ENCODE peak calls at places on chromosomes 6 and 20, in four cellular contexts. M, O, P and K are unnamed samples. For H3K9me1 and H3K4me1, the result is how much of the 10 kb centered on the place peaks cover.

GRCh38 chr6:34146021-34146782 is at the start of gene GRM4:
- DNase-seq in M (no peak), O (no peak), P (no peak), K (no peak)

GRCh38 chr20:63378115-63378429 is 16.9 kb upstream of the CHRNA4 start:
- DNase-seq in P (no peak), O (no peak), M (no peak), K (no peak)

GRCh38 chr20:43943725-43944124 is 29.1 kb downstream of the TOX2 start:
- DNase-seq in M (no peak), P (no peak), O (no peak), K (no peak)

GRCh38 chr20:53382263-53382844 is 211.3 kb downstream of the ZNF217 start:
- DNase-seq in P (no peak), O (no peak), M (no peak), K (no peak)

GRCh38 chr20:63580796-63581461 is 6.9 kb upstream of the HELZ2 start:
- DNase-seq in O (peak), P (peak), M (peak), K (peak)

GRCh38 chr6:46932526-46932925 is 10.8 kb upstream of the ADGRF5 start:
- DNase-seq in M (no peak), O (no peak), P (no peak), K (no peak)

GRCh38 chr6:47836046-47836445 is 54.2 kb downstream of the OPN5 start:
- DNase-seq in M (no peak), P (no peak), O (no peak), K (no peak)

GRCh38 chr6:41730531-41731436 is 4.6 kb downstream of the TFEB start:
- DNase-seq in P (peak), O (no peak), M (no peak), K (no peak)

GRCh38 chr6:3913077-3913957 is 64.1 kb downstream of the FAM50B start:
- DNase-seq in O (peak), P (peak), M (peak), K (peak)

GRCh38 chr6:133184798-133185380 is 56.3 kb upstream of the EYA4 start:
- DNase-seq in M (peak), O (peak), P (peak), K (no peak)

GRCh38 chr6:100099189-100100074 is 105.4 kb upstream of the MCHR2 start:
- DNase-seq in O (peak), M (peak), P (peak), K (no peak)

DNA sequence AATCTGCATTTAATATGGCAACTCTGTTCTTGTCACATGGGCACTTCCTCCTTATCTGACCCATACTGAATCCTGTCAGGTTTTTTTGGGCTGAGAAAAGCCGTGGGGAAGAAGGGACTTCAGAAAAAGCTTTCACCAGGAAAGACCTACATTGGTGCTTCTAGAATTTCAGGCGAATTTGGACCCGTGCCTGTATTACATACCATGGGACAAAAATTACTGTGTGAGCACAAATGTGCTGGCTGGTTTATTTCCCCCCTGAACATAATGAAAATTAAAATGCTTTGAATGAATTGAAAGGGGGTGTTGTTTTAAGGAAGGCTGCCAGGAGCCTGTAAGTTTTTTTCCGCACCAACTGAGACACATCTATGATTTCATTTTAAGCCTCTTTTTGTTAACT is 29.6 kb downstream of the CAP2 start:
- DNase-seq in M (no peak), O (no peak), P (no peak), K (no peak)
- H3K9me1 ChIP-seq in M (under half), O (under half), P (under half), K (under half)

DNA sequence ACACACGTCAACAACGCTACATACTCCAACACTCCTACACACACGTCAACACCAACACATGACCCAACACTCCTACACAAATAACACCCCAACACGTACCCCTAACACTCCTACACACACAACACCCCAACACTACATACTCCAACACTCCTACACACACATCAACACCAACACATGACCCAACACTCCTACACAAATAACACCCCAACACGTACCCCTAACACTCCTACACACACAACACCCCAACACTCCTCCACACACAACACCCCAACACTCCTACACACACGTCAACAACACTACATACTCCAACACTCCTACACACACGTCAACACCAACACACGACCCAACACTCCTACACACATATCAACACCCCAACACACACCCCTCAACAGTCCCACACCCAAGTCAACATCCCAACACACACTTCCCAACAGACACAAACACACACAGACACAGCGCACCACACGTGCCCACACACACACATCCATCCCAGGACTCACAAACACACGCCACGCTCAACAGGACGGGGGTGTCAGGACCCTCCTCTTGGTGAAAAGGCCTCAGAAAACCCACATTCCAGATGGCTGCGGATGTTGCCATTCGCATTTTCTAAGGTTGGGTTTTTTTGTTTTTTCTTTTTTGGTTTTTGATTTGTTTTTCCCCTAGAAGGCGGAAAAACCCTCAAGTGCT is 40.4 kb upstream of the ZBP1 start:
- DNase-seq in P (no peak), M (no peak), O (no peak), K (no peak)
- H3K4me1 ChIP-seq in P (under half), M (under half), O (under half), K (under half)

GRCh38 chr6:28206527-28207243 is 18.4 kb upstream of the ZSCAN9 start:
- DNase-seq in M (no peak), O (peak), P (no peak), K (no peak)
- H3K4me2 ChIP-seq in M (no peak), O (peak), P (peak), K (peak)

GRCh38 chr6:17983712-17984111 is 3.7 kb downstream of the KIF13A start:
- DNase-seq in P (no peak), M (no peak), O (no peak), K (no peak)

GRCh38 chr6:17984399-17984798 is 3.0 kb downstream of the KIF13A start:
- DNase-seq in P (no peak), O (no peak), M (no peak), K (no peak)

GRCh38 chr6:17985934-17986655 is 1.3 kb downstream of the KIF13A start:
- DNase-seq in O (no peak), M (no peak), P (peak), K (no peak)

GRCh38 chr6:17986656-17987575 is 519 bp downstream of the KIF13A start:
- DNase-seq in O (peak), M (peak), P (peak), K (no peak)

GRCh38 chr6:17984822-17985660 is 2.4 kb downstream of the KIF13A start:
- DNase-seq in O (peak), P (peak), M (no peak), K (no peak)
- H3K9me1 ChIP-seq in O (under half), P (under half), M (under half), K (under half)

GRCh38 chr6:159101656-159102055 is 56.9 kb upstream of the TAGAP start:
- DNase-seq in M (no peak), P (no peak), O (no peak), K (no peak)

GRCh38 chr6:159098636-159099106 is 53.9 kb upstream of the TAGAP start:
- DNase-seq in M (no peak), P (no peak), O (no peak), K (no peak)

GRCh38 chr6:159099311-159099710 is 54.5 kb upstream of the TAGAP start:
- DNase-seq in O (no peak), M (no peak), P (no peak), K (no peak)

GRCh38 chr6:159100789-159101182 is 56.0 kb upstream of the TAGAP start:
- DNase-seq in M (no peak), O (no peak), P (no peak), K (no peak)

GRCh38 chr6:159100011-159100788 is 55.4 kb upstream of the TAGAP start:
- DNase-seq in M (no peak), P (no peak), O (no peak), K (no peak)
- H3K4me1 ChIP-seq in M (under half), P (under half), O (under half), K (under half)

GRCh38 chr6:106118835-106119443 is 32.8 kb downstream of the PRDM1 start:
- DNase-seq in P (no peak), O (no peak), M (no peak), K (no peak)

GRCh38 chr6:106115231-106115630 is 29.1 kb downstream of the PRDM1 start:
- DNase-seq in O (no peak), P (no peak), M (no peak), K (no peak)

GRCh38 chr6:106116125-106116524 is 30.0 kb downstream of the PRDM1 start:
- DNase-seq in M (no peak), O (peak), P (peak), K (no peak)

GRCh38 chr6:106119526-106119925 is 33.4 kb downstream of the PRDM1 start:
- DNase-seq in M (no peak), P (no peak), O (no peak), K (no peak)

DNA sequence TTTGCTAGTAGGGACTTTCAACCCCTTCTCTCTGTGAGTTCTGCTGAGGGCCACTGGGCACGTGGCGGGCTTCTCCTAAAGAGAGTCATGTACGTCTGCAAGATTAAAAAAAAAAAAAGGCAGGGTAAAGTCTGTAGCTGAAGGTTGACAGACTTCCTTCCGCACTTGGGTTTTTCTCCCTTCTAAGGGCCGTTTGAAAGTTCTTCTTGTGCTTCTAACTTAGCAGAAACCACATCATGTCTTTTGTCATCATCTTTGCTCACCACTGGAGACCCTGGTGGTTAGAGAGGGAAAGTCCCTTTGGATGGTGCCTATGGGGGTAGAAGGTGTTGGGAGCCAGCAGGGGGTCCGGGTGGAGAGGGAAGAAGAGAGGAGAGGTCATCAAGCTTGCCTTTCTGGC is 31.4 kb downstream of the PRDM1 start:
- DNase-seq in M (no peak), P (no peak), O (no peak), K (no peak)
- H3K4me2 ChIP-seq in M (no peak), P (no peak), O (no peak), K (no peak)

DNA sequence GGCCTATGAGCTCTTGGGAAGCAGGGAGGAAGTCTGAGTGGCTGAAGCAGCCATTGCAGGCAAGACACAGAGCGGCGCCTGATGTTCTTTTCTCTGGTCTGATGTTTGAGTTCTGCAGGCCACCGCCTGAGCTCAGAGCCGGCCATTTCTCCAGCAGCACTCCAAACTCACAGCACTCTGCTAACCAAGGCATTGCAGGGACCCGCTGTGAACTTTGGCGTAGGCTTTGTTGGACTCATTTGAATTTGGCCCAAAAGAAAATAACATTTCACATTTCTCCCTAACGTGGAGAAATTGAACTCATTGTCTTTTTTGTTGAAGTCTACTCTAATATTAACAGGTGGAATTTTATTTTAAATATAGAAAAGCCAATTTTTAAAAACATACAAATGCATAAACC is 336.1 kb downstream of the FARS2 start:
- DNase-seq in P (no peak), O (no peak), M (no peak), K (no peak)
- H3K9me1 ChIP-seq in P (under half), O (under half), M (under half), K (under half)

DNA sequence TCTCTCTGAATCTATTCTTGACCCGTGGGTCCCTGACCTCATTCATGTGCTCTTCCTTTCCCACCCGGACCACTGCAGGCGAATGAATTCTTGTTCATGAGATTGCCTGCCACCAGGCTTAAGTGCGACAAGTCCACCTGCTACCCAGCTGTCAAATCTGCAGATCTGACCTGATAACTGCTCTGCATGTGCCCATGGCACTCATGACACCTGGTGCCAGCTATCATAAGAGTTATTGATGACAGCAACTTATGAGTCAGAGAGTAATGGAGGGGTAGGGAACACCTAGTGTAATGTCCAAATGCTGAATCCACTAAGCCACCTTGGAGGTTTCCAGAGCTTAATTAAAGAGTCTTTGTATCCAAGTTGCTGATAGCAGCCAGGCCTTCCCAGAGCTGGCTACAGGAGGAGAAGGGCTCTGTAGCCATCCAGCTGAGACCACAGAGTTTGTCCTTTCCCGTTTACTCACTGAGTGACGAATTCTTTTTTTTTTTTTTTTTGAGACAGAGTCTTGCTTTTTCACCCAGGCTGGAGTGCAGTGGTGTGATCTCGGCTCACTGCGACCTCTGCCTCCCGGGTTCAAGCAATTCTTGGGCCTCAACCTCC is 17.4 kb downstream of the SHLD1 start:
- DNase-seq in O (no peak), P (no peak), M (no peak), K (no peak)
- H3K4me1 ChIP-seq in O (under half), P (under half), M (under half), K (under half)

DNA sequence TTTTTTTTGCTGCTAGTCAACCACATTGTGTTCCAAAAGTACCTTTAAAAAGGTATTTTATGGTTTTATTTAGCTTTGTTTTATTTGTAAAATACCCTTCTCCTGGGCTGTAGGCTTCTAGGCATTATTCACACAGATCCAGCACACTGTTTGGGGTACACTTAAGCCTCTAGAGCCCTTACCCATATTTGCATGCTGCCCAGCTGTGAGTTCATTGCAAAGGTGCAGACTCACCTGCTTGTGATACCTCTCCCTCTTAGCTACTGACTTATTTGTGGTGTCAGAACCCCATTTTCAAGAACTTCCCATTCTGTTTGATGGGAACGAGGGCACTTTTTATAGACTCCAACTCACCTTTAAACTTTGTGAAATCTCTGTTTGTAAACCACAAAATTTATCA is 69.8 kb downstream of the RIN2 start:
- DNase-seq in M (no peak), P (no peak), O (no peak), K (no peak)
- H3K4me2 ChIP-seq in M (no peak), P (peak), O (peak), K (no peak)

GRCh38 chr6:36839819-36840379 is 655 bp upstream of the CPNE5 start:
- DNase-seq in P (no peak), O (no peak), M (peak), K (no peak)
- H3K9me1 ChIP-seq in P (under half), O (under half), M (under half), K (under half)